ENCODE peak calls at places on chromosomes 12 and 14, in ten cellular contexts. S is activated naive CD8-positive, alpha-beta T cell treated with anti-CD3 and anti-CD28 coated beads, Interleukin-2, amount 50 U/mL, for 24 hours; G is central memory CD4-positive, alpha-beta T cell; O is CD4-positive, alpha-beta memory T cell; X is transverse colon; I is CD8-positive, alpha-beta T cell; Z is psoas muscle; C is hypothalamus; L is foreskin fibroblast; E is NAMALWA. H is an unnamed sample.

GRCh38 chr14:62162998-62163589 is 400.9 kb downstream of the SNAPC1 start:
- DNase-seq in C (no peak), I (no peak), X (no peak), E (peak), L (peak), Z (no peak), G (no peak), O (peak), S (peak), H (no peak)

GRCh38 chr12:80186727-80187217 is 87.4 kb downstream of the OTOGL start:
- DNase-seq in C (peak), I (peak), S (peak), O (peak), X (peak), L (peak), G (peak), E (peak), Z (no peak), H (peak)

GRCh38 chr14:37251778-37252177 is 54.0 kb downstream of the MIPOL1 start:
- DNase-seq in S (no peak), G (no peak), C (no peak), X (no peak), Z (no peak), O (no peak), E (no peak), I (no peak), L (no peak), H (no peak)

GRCh38 chr12:93080452-93080851 is 151.4 kb upstream of the EEA1 start:
- DNase-seq in L (no peak), G (no peak), O (no peak), S (no peak), Z (no peak), X (no peak), E (no peak), C (no peak), I (no peak), H (no peak)

GRCh38 chr12:90627180-90627896 is 327.6 kb downstream of the CCER1 start:
- DNase-seq in Z (no peak), X (no peak), I (no peak), L (peak), C (peak), G (no peak), S (no peak), O (no peak), E (no peak), H (no peak)

GRCh38 chr12:68565391-68565903 is 45.3 kb upstream of the RAP1B start:
- DNase-seq in E (no peak), C (no peak), L (peak), I (no peak), X (no peak), O (peak), Z (no peak), G (peak), S (no peak), H (no peak)

GRCh38 chr12:100706029-100706428 is 88.5 kb upstream of the ANO4 start:
- DNase-seq in C (no peak), L (peak), O (no peak), I (no peak), G (no peak), E (peak), Z (no peak), S (no peak), X (no peak), H (no peak)

GRCh38 chr12:113082486-113083148 is 26.1 kb downstream of the DTX1 start:
- DNase-seq in Z (no peak), X (no peak), O (no peak), I (no peak), S (no peak), E (no peak), C (no peak), G (no peak), L (no peak), H (no peak)

GRCh38 chr12:34289431-34290190 is 267.3 kb downstream of the ALG10 start:
- DNase-seq in G (no peak), C (no peak), X (peak), Z (no peak), S (no peak), I (no peak), L (no peak), E (no peak), O (no peak), H (no peak)

GRCh38 chr12:103401421-103401820 is 94.3 kb downstream of the C12orf42 start:
- DNase-seq in Z (no peak), X (no peak), O (peak), L (no peak), S (no peak), E (no peak), I (no peak), G (no peak), C (no peak), H (no peak)